ENCODE peak calls at places on chromosomes 5 and 9, in eight cellular contexts. One of them, this sample, is unnamed.

GRCh38 chr5:179610903-179611265 is 12.6 kb downstream of the HNRNPH1 start:
- DNase-seq in spleen: no peak
- DNase-seq in progenitor cell of endocrine pancreas: no peak
- DNase-seq in astrocyte of the spinal cord: no peak
- DNase-seq in hepatocyte: no peak
- DNase-seq in OCI-LY7: no peak
- DNase-seq in foreskin fibroblast: no peak
- DNase-seq in colonic mucosa: no peak
- DNase-seq in this sample: no peak

GRCh38 chr5:10482791-10483530 is 41.3 kb downstream of the ROPN1L start:
- DNase-seq in spleen: peak; percentile 66
- DNase-seq in progenitor cell of endocrine pancreas: no peak
- DNase-seq in astrocyte of the spinal cord: no peak
- DNase-seq in hepatocyte: no peak
- DNase-seq in OCI-LY7: no peak
- DNase-seq in foreskin fibroblast: no peak
- DNase-seq in colonic mucosa: no peak
- DNase-seq in this sample: no peak

GRCh38 chr5:89968870-89969472 is 440.6 kb downstream of the CETN3 start:
- DNase-seq in spleen: no peak
- DNase-seq in progenitor cell of endocrine pancreas: no peak
- DNase-seq in astrocyte of the spinal cord: peak; percentile 69
- DNase-seq in hepatocyte: no peak
- DNase-seq in OCI-LY7: no peak
- DNase-seq in foreskin fibroblast: peak; percentile 16
- DNase-seq in colonic mucosa: no peak
- DNase-seq in this sample: no peak

GRCh38 chr5:177531209-177531940 is 14.6 kb upstream of the DDX41 start:
- DNase-seq in spleen: peak; percentile 53
- DNase-seq in progenitor cell of endocrine pancreas: no peak
- DNase-seq in astrocyte of the spinal cord: no peak
- DNase-seq in hepatocyte: no peak
- DNase-seq in OCI-LY7: no peak
- DNase-seq in foreskin fibroblast: no peak
- DNase-seq in colonic mucosa: no peak
- DNase-seq in this sample: no peak

GRCh38 chr5:92508271-92508670 is 1072.7 kb downstream of the NR2F1-AS1 start:
- DNase-seq in spleen: no peak
- DNase-seq in progenitor cell of endocrine pancreas: no peak
- DNase-seq in astrocyte of the spinal cord: no peak
- DNase-seq in hepatocyte: no peak
- DNase-seq in OCI-LY7: no peak
- DNase-seq in foreskin fibroblast: no peak
- DNase-seq in colonic mucosa: no peak
- DNase-seq in this sample: no peak

GRCh38 chr5:56893251-56893951 is 16.0 kb upstream of the SETD9 start:
- DNase-seq in spleen: no peak
- DNase-seq in progenitor cell of endocrine pancreas: no peak
- DNase-seq in astrocyte of the spinal cord: no peak
- DNase-seq in hepatocyte: no peak
- DNase-seq in OCI-LY7: no peak
- DNase-seq in foreskin fibroblast: no peak
- DNase-seq in colonic mucosa: no peak
- DNase-seq in this sample: no peak

GRCh38 chr5:52987711-52988329 is 1.3 kb upstream of the ITGA2 start:
- DNase-seq in spleen: no peak
- DNase-seq in progenitor cell of endocrine pancreas: no peak
- DNase-seq in astrocyte of the spinal cord: peak; percentile 53
- DNase-seq in hepatocyte: peak; percentile 69
- DNase-seq in OCI-LY7: no peak
- DNase-seq in foreskin fibroblast: peak; percentile 35
- DNase-seq in colonic mucosa: no peak
- DNase-seq in this sample: peak; percentile 69

GRCh38 chr5:156699147-156699546 is 150.9 kb upstream of the PPP1R2B start:
- DNase-seq in spleen: no peak
- DNase-seq in progenitor cell of endocrine pancreas: no peak
- DNase-seq in astrocyte of the spinal cord: no peak
- DNase-seq in hepatocyte: no peak
- DNase-seq in OCI-LY7: no peak
- DNase-seq in foreskin fibroblast: no peak
- DNase-seq in colonic mucosa: no peak
- DNase-seq in this sample: no peak

GRCh38 chr9:115540091-115540490 is 422.1 kb upstream of the TNC start:
- DNase-seq in spleen: no peak
- DNase-seq in progenitor cell of endocrine pancreas: no peak
- DNase-seq in astrocyte of the spinal cord: peak; percentile 27
- DNase-seq in hepatocyte: no peak
- DNase-seq in OCI-LY7: no peak
- DNase-seq in foreskin fibroblast: no peak
- DNase-seq in colonic mucosa: no peak
- DNase-seq in this sample: no peak

GRCh38 chr5:152271420-152271819 is 133.7 kb downstream of the NMUR2 start:
- DNase-seq in spleen: no peak
- DNase-seq in progenitor cell of endocrine pancreas: no peak
- DNase-seq in astrocyte of the spinal cord: peak; percentile 4
- DNase-seq in hepatocyte: peak; percentile 51
- DNase-seq in OCI-LY7: peak; percentile 11
- DNase-seq in foreskin fibroblast: no peak
- DNase-seq in colonic mucosa: no peak
- DNase-seq in this sample: no peak

GRCh38 chr9:136442330-136442729 is 2.7 kb upstream of the INPP5E start:
- DNase-seq in spleen: no peak
- DNase-seq in progenitor cell of endocrine pancreas: no peak
- DNase-seq in astrocyte of the spinal cord: no peak
- DNase-seq in hepatocyte: no peak
- DNase-seq in OCI-LY7: no peak
- DNase-seq in foreskin fibroblast: no peak
- DNase-seq in colonic mucosa: no peak
- DNase-seq in this sample: no peak

GRCh38 chr5:68285857-68286611 is 70.5 kb downstream of the PIK3R1 start:
- DNase-seq in spleen: no peak
- DNase-seq in progenitor cell of endocrine pancreas: no peak
- DNase-seq in astrocyte of the spinal cord: peak; percentile 75
- DNase-seq in hepatocyte: peak; percentile 79
- DNase-seq in OCI-LY7: peak; percentile 73
- DNase-seq in foreskin fibroblast: peak; percentile 47
- DNase-seq in colonic mucosa: peak; percentile 44
- DNase-seq in this sample: peak; percentile 71

GRCh38 chr5:149267241-149267973 is 4.3 kb upstream of the AFAP1L1 start:
- DNase-seq in spleen: no peak
- DNase-seq in progenitor cell of endocrine pancreas: no peak
- DNase-seq in astrocyte of the spinal cord: no peak
- DNase-seq in hepatocyte: no peak
- DNase-seq in OCI-LY7: no peak
- DNase-seq in foreskin fibroblast: no peak
- DNase-seq in colonic mucosa: no peak
- DNase-seq in this sample: no peak

GRCh38 chr5:149262315-149262714 is 9.3 kb upstream of the AFAP1L1 start:
- DNase-seq in spleen: no peak
- DNase-seq in progenitor cell of endocrine pancreas: no peak
- DNase-seq in astrocyte of the spinal cord: no peak
- DNase-seq in hepatocyte: no peak
- DNase-seq in OCI-LY7: no peak
- DNase-seq in foreskin fibroblast: no peak
- DNase-seq in colonic mucosa: no peak
- DNase-seq in this sample: no peak

GRCh38 chr5:149261246-149261645 is 10.4 kb upstream of the AFAP1L1 start:
- DNase-seq in spleen: no peak
- DNase-seq in progenitor cell of endocrine pancreas: no peak
- DNase-seq in astrocyte of the spinal cord: no peak
- DNase-seq in hepatocyte: no peak
- DNase-seq in OCI-LY7: no peak
- DNase-seq in foreskin fibroblast: no peak
- DNase-seq in colonic mucosa: no peak
- DNase-seq in this sample: no peak

GRCh38 chr5:149265559-149265958 is 6.1 kb upstream of the AFAP1L1 start:
- DNase-seq in spleen: no peak
- DNase-seq in progenitor cell of endocrine pancreas: no peak
- DNase-seq in astrocyte of the spinal cord: peak; percentile 48
- DNase-seq in hepatocyte: peak; percentile 16
- DNase-seq in OCI-LY7: no peak
- DNase-seq in foreskin fibroblast: no peak
- DNase-seq in colonic mucosa: no peak
- DNase-seq in this sample: peak; percentile 61

DNA sequence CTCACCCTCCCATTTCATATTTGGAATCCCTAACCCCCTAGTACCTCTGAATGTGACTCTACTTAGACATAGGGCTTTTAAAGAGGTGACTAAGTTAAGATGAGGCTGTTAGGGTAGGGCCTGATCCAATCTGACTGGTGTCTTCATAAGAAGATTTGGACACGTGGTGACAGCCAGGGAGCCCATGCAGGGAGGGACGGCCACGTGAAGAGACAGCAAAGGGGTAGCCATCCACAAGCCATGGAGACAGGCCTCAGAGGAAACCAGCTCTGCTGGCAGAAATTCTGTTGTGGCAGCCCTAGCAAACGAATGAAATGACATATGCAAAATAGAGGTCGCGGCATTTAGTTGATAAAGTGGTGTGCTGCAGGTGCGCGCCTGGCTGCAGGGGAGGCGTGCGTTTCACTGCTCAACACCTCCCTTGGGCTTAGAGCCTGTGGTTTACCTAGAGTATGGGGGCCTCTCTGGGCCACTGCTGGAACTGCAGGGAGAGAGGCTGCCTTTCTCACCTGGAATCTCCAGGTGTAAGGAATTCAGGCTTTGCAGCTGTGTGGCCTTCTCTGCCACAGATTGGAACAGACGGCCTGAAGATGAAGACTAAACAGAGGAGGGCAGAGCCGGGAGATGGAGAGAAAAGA is 7.1 kb upstream of the AFAP1L1 start:
- DNase-seq in spleen: no peak
- DNase-seq in progenitor cell of endocrine pancreas: peak; percentile 54
- DNase-seq in astrocyte of the spinal cord: no peak
- DNase-seq in hepatocyte: peak; percentile 77
- DNase-seq in OCI-LY7: peak; percentile 72
- DNase-seq in foreskin fibroblast: no peak
- DNase-seq in colonic mucosa: peak; percentile 32
- DNase-seq in this sample: no peak
- TF ChIP-seq CTCF in spleen: no peak
- TF ChIP-seq CTCF in progenitor cell of endocrine pancreas: peak; percentile 83
- TF ChIP-seq CTCF in astrocyte of the spinal cord: peak; percentile 60
- TF ChIP-seq CTCF in hepatocyte: peak; percentile 58
- TF ChIP-seq CTCF in OCI-LY7: peak; percentile 77
- TF ChIP-seq CTCF in foreskin fibroblast: peak; percentile 24
- TF ChIP-seq CTCF in colonic mucosa: peak; percentile 47
- TF ChIP-seq CTCF in this sample: peak; percentile 68

GRCh38 chr5:16550316-16550952 is 66.4 kb downstream of the RETREG1 start:
- DNase-seq in spleen: no peak
- DNase-seq in progenitor cell of endocrine pancreas: no peak
- DNase-seq in astrocyte of the spinal cord: peak; percentile 40
- DNase-seq in hepatocyte: peak; percentile 64
- DNase-seq in OCI-LY7: peak; percentile 70
- DNase-seq in foreskin fibroblast: peak; percentile 28
- DNase-seq in colonic mucosa: peak; percentile 65
- DNase-seq in this sample: peak; percentile 53
- TF ChIP-seq CTCF in spleen: peak; percentile 20
- TF ChIP-seq CTCF in progenitor cell of endocrine pancreas: peak; percentile 66
- TF ChIP-seq CTCF in astrocyte of the spinal cord: peak; percentile 77
- TF ChIP-seq CTCF in hepatocyte: peak; percentile 43
- TF ChIP-seq CTCF in OCI-LY7: peak; percentile 89
- TF ChIP-seq CTCF in foreskin fibroblast: peak; percentile 87
- TF ChIP-seq CTCF in colonic mucosa: peak; percentile 77
- TF ChIP-seq CTCF in this sample: peak; percentile 94

GRCh38 chr9:97925497-97926334 is 3.4 kb upstream of the TRMO start:
- DNase-seq in spleen: no peak
- DNase-seq in progenitor cell of endocrine pancreas: no peak
- DNase-seq in astrocyte of the spinal cord: no peak
- DNase-seq in hepatocyte: no peak
- DNase-seq in OCI-LY7: no peak
- DNase-seq in foreskin fibroblast: no peak
- DNase-seq in colonic mucosa: no peak
- DNase-seq in this sample: no peak

GRCh38 chr9:97921959-97922905 is at the start of gene TRMO:
- DNase-seq in spleen: peak; percentile 99
- DNase-seq in progenitor cell of endocrine pancreas: peak; percentile 96
- DNase-seq in astrocyte of the spinal cord: peak; percentile 99
- DNase-seq in hepatocyte: peak; percentile 99
- DNase-seq in OCI-LY7: peak; percentile 100
- DNase-seq in foreskin fibroblast: peak; percentile 98
- DNase-seq in colonic mucosa: peak; percentile 98
- DNase-seq in this sample: peak; percentile 95

GRCh38 chr9:97919217-97919813 is 3.0 kb downstream of the TRMO start:
- DNase-seq in spleen: no peak
- DNase-seq in progenitor cell of endocrine pancreas: no peak
- DNase-seq in astrocyte of the spinal cord: no peak
- DNase-seq in hepatocyte: no peak
- DNase-seq in OCI-LY7: no peak
- DNase-seq in foreskin fibroblast: no peak
- DNase-seq in colonic mucosa: no peak
- DNase-seq in this sample: no peak

GRCh38 chr9:97924386-97924785 is 2.1 kb upstream of the TRMO start:
- DNase-seq in spleen: no peak
- DNase-seq in progenitor cell of endocrine pancreas: no peak
- DNase-seq in astrocyte of the spinal cord: no peak
- DNase-seq in hepatocyte: no peak
- DNase-seq in OCI-LY7: peak; percentile 56
- DNase-seq in foreskin fibroblast: no peak
- DNase-seq in colonic mucosa: no peak
- DNase-seq in this sample: no peak

GRCh38 chr9:97923529-97924108 is 1.3 kb upstream of the TRMO start:
- DNase-seq in spleen: peak; percentile 81
- DNase-seq in progenitor cell of endocrine pancreas: peak; percentile 21
- DNase-seq in astrocyte of the spinal cord: peak; percentile 85
- DNase-seq in hepatocyte: peak; percentile 86
- DNase-seq in OCI-LY7: peak; percentile 90
- DNase-seq in foreskin fibroblast: peak; percentile 57
- DNase-seq in colonic mucosa: peak; percentile 89
- DNase-seq in this sample: peak; percentile 74
- TF ChIP-seq CTCF in spleen: peak; percentile 64
- TF ChIP-seq CTCF in progenitor cell of endocrine pancreas: peak; percentile 76
- TF ChIP-seq CTCF in astrocyte of the spinal cord: peak; percentile 64
- TF ChIP-seq CTCF in hepatocyte: peak; percentile 77
- TF ChIP-seq CTCF in OCI-LY7: peak; percentile 100
- TF ChIP-seq CTCF in foreskin fibroblast: peak; percentile 80
- TF ChIP-seq CTCF in colonic mucosa: peak; percentile 81
- TF ChIP-seq CTCF in this sample: peak; percentile 92

DNA sequence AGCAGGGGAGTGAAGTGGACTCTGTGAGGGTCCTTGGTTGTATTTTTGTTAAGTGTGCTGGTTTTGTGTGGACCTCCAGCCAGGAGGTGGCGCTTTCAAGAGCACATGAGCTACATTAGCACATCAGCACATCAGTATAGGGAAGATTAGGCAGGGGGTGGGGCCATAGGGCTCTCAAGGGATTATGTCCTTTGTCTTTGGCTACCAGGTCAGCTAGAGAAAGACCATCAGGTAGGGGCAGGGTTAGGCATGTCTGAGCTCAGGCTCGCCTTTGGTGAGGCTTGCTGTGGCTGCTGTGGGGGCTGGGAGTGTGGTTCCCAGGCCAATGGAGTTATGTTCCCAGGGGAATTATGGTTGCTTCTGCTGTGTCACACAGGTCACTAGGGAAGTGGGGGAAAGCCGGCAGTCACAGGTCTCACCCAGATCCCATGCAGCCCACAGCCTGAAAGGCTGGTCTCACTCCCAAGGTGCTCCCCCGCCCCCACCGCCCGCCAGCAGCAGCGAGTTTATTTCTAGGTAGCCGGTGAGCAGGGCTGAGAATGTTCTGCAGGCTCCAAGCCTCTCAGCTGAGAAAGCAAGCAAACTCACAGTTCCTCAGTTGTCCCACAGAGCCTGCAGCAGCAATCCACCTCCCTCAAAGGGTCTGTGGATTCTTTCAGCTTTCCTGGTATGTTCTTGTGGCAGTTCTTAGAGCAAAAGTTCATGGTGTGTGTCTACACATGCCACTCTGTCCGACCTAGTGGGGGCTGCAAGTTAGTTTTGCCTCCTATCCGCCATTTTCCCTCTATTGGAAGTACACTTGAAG is 13.7 kb downstream of the OR1J1 start:
- DNase-seq in spleen: no peak
- DNase-seq in progenitor cell of endocrine pancreas: no peak
- DNase-seq in astrocyte of the spinal cord: no peak
- DNase-seq in hepatocyte: no peak
- DNase-seq in OCI-LY7: peak; percentile 47
- DNase-seq in foreskin fibroblast: no peak
- DNase-seq in colonic mucosa: no peak
- DNase-seq in this sample: no peak
- TF ChIP-seq CTCF in spleen: no peak
- TF ChIP-seq CTCF in progenitor cell of endocrine pancreas: peak; percentile 6
- TF ChIP-seq CTCF in astrocyte of the spinal cord: peak; percentile 15
- TF ChIP-seq CTCF in hepatocyte: no peak
- TF ChIP-seq CTCF in OCI-LY7: peak; percentile 71
- TF ChIP-seq CTCF in foreskin fibroblast: peak; percentile 7
- TF ChIP-seq CTCF in colonic mucosa: no peak
- TF ChIP-seq CTCF in this sample: peak; percentile 62

This sample was measured in HFFc6.